ENCODE peak calls at places on chromosomes 6 and 20, in six cellular contexts. F, J, I, H, R and D are unnamed samples. For H3K4me1, the result is how much of the 10 kb centered on the place peaks cover.

GRCh38 chr20:57076951-57077350 is 189.5 kb downstream of the BMP7 start:
- DNase-seq in I (no peak), F (peak), H (no peak), J (no peak), R (no peak), D (no peak)

GRCh38 chr20:38337561-38338140 is 8.6 kb upstream of the LBP start:
- DNase-seq in R (peak), I (peak), H (peak), F (no peak), J (no peak), D (peak)

GRCh38 chr6:31658158-31658688 is 2.4 kb downstream of the C6orf47 start:
- DNase-seq in J (no peak), R (no peak), F (no peak), I (no peak), H (no peak), D (no peak)

GRCh38 chr6:107066697-107067659 is 39.0 kb downstream of the MTRES1 start:
- DNase-seq in F (peak), J (no peak), R (no peak), H (no peak), I (no peak), D (no peak)

GRCh38 chr6:104527761-104528415 is 331.8 kb downstream of the HACE1 start:
- DNase-seq in I (peak), R (peak), F (peak), H (no peak), J (no peak), D (no peak)

GRCh38 chr6:27889275-27889627 is 22.9 kb downstream of the OR2B2 start:
- DNase-seq in I (no peak), F (no peak), J (no peak), R (no peak), H (no peak), D (no peak)

GRCh38 chr6:105537981-105538578 is 135.2 kb upstream of the PREP start:
- DNase-seq in J (no peak), R (no peak), F (no peak), H (no peak), I (no peak), D (no peak)

GRCh38 chr6:29633532-29633901 is 534 bp upstream of the GABBR1 start:
- DNase-seq in R (no peak), J (no peak), F (peak), I (no peak), H (no peak), D (no peak)

GRCh38 chr6:145044606-145045275 is 690.6 kb downstream of the EPM2A start:
- DNase-seq in F (peak), I (no peak), H (no peak), R (no peak), J (no peak), D (no peak)

GRCh38 chr6:105087571-105088211 is 92.1 kb downstream of the POPDC3 start:
- DNase-seq in F (peak), J (no peak), H (no peak), I (peak), R (peak), D (no peak)

GRCh38 chr6:71533939-71534379 is 245.3 kb downstream of the OGFRL1 start:
- DNase-seq in H (no peak), F (no peak), R (peak), I (no peak), J (no peak), D (no peak)

GRCh38 chr6:7073082-7073783 is 34.5 kb upstream of the RREB1 start:
- DNase-seq in J (no peak), H (no peak), F (no peak), R (no peak), I (no peak), D (no peak)

GRCh38 chr6:41286544-41287346 is at the start of gene TREM1:
- DNase-seq in R (peak), H (no peak), J (peak), F (no peak), I (no peak), D (peak)

GRCh38 chr20:63551068-63551467 is 2.9 kb upstream of the FNDC11 start:
- DNase-seq in H (no peak), R (no peak), I (no peak), F (no peak), J (no peak), D (no peak)

DNA sequence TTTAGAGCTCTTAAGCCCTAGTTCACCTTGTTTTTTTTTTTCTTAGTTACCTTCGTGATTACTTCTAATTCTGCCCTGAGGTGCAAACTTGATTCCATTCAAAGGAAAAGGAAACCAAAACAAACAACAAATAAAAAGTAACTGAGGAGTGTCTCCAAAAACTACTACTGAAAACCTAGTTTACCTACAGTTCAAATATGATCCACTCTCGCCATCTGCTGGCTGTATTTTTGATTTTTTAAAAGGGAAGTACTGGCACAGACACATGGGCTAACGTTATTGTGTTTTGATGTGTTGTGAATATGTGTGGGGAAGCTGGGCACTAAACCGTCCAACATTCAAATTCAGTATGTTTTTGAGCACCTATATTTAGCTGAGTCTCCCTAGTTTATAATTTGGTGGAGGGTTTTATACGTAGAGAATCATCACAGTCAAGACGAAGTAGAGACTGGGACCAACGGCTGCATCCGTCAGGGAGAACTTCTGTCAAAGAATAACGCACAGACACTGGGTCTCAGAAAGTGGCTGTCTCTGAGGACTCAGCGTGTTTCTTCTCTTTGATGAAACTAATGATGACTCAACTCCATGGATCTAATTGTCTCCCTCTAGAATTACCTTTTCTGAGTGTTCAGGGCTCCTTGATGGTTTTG is 373.5 kb upstream of the BTBD3 start:
- DNase-seq in I (peak), R (peak), H (no peak), J (no peak), F (peak), D (no peak)
- TF ChIP-seq CTCF in I (peak), R (peak), H (peak), J (peak), F (peak), D (peak)

GRCh38 chr20:45337367-45338120 is 10.7 kb downstream of the SDC4 start:
- DNase-seq in I (peak), H (peak), J (peak), F (peak), R (peak), D (peak)

GRCh38 chr20:45336530-45337366 is 11.5 kb downstream of the SDC4 start:
- DNase-seq in J (peak), R (peak), H (peak), I (peak), F (peak), D (no peak)

GRCh38 chr20:45339799-45340198 is 8.4 kb downstream of the SDC4 start:
- DNase-seq in H (no peak), R (no peak), I (no peak), F (no peak), J (no peak), D (no peak)

GRCh38 chr20:45339084-45339483 is 9.1 kb downstream of the SDC4 start:
- DNase-seq in I (peak), J (no peak), H (no peak), R (no peak), F (no peak), D (no peak)

GRCh38 chr20:45338121-45339030 is 9.8 kb downstream of the SDC4 start:
- DNase-seq in R (no peak), J (no peak), F (no peak), I (no peak), H (no peak), D (no peak)
- H3K4me1 ChIP-seq in R (half or more), J (half or more), F (half or more), I (under half), H (half or more), D (under half)

GRCh38 chr6:5472583-5472982 is 211.3 kb downstream of the FARS2 start:
- DNase-seq in I (no peak), H (no peak), R (no peak), F (no peak), J (no peak), D (no peak)

GRCh38 chr6:5468586-5468985 is 207.3 kb downstream of the FARS2 start:
- DNase-seq in H (no peak), F (no peak), R (no peak), J (no peak), I (no peak), D (no peak)

GRCh38 chr6:5469101-5469846 is 208.0 kb downstream of the FARS2 start:
- DNase-seq in F (no peak), R (no peak), H (no peak), J (no peak), I (no peak), D (no peak)

GRCh38 chr6:5471044-5471443 is 209.7 kb downstream of the FARS2 start:
- DNase-seq in I (peak), R (peak), J (peak), F (no peak), H (no peak), D (peak)

DNA sequence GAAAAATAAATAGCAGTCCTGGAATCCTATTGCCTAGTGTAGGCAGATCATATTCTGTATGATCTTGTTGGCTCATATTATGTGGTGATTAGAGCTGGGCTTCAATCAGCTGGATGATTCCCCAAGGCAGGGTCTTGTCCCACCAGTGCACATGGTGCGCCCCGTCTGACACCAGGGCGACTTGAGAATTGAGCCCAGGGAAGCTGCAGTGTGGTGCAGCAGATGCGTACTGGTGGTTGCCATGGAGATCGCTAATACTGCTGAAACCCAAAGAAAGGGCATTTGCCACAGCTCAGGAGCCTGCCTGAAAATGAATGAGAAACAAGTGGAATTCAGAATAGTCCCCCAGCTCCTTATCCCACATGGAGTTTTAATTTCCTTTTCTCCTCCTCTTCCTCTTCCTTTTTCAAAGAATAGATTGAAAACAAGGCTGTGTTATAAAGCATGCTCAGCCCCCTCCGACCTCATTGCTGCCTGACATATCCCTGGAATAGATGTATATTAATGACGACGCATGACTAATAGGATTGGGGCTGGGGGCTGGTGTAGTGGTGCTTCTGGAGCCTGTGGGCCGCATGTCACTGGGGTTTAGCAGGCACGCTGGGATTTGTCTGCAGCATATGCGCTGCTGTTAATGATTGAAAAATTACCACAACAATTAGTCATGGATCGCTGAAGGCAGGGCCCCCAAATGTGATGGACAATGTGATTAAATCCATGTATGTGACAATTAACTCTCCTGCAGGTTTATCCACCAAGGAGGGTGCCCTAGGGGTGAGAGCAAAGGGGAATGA is 210.5 kb downstream of the FARS2 start:
- DNase-seq in R (no peak), I (no peak), J (no peak), F (peak), H (no peak), D (no peak)
- H3K27ac ChIP-seq in R (no peak), I (no peak), J (no peak), F (no peak), H (no peak), D (no peak)

GRCh38 chr6:135506270-135506997 is 8.9 kb upstream of the AHI1 start:
- DNase-seq in R (peak), I (no peak), H (no peak), J (no peak), F (peak), D (no peak)
- TF ChIP-seq CTCF in R (peak), I (peak), H (peak), J (peak), F (peak), D (peak)